ENCODE peak calls at places on chromosome 9, in nine cellular contexts. U is heart left ventricle, Z is IMR-90, O is lung, M is fibroblast of mammary gland, H is spleen, T is tibial artery, L is left ventricle myocardium inferior, K is H1. P is an unnamed sample.
A peak's percentile ranks its signal among the peaks of the same experiment; 100 is the strongest.

GRCh38 chr9:89254773-89255125 is 56.2 kb upstream of the CKS2 start:
- DNase-seq in U (no peak), O (no peak), L (no peak), K (no peak), H (no peak), Z (no peak), T (no peak), M (no peak), P (no peak)

GRCh38 chr9:34869390-34869789 is 88.7 kb upstream of the PHF24 start:
- DNase-seq in U (no peak), L (no peak), T (no peak), Z (peak; percentile 19), M (peak; percentile 51), O (no peak), H (no peak), K (no peak), P (peak; percentile 40)

GRCh38 chr9:98323831-98324135 is 68.3 kb upstream of the TBC1D2 start:
- DNase-seq in M (no peak), U (no peak), Z (no peak), H (no peak), T (no peak), O (no peak), L (no peak), K (no peak), P (no peak)

GRCh38 chr9:133230093-133230492 is 21.0 kb upstream of the OBP2B start:
- DNase-seq in T (no peak), O (no peak), H (no peak), L (no peak), Z (no peak), K (peak; percentile 0), M (no peak), U (no peak), P (no peak)

GRCh38 chr9:114820776-114821501 is 15.1 kb upstream of the TNFSF15 start:
- DNase-seq in K (no peak), O (no peak), L (no peak), M (peak; percentile 31), H (no peak), U (no peak), Z (peak; percentile 58), T (no peak), P (no peak)

GRCh38 chr9:88533951-88534455 is 975 bp upstream of the NXNL2 start:
- DNase-seq in U (no peak), K (peak; percentile 78), L (peak; percentile 35), O (peak; percentile 39), H (peak; percentile 80), M (peak; percentile 28), T (peak; percentile 27), Z (peak; percentile 57), P (no peak)

GRCh38 chr9:97766610-97767009 is 69.5 kb upstream of the XPA start:
- DNase-seq in T (no peak), L (no peak), M (no peak), K (no peak), O (no peak), U (no peak), H (no peak), Z (no peak), P (no peak)

GRCh38 chr9:87063246-87063645 is 115.9 kb upstream of the GAS1 start:
- DNase-seq in T (peak; percentile 43), M (peak; percentile 85), H (no peak), O (no peak), L (no peak), Z (no peak), U (no peak), K (no peak), P (peak; percentile 90)

GRCh38 chr9:81969971-81970370 is 18.6 kb upstream of the SPATA31D1 start:
- DNase-seq in L (no peak), H (no peak), Z (peak; percentile 39), K (no peak), O (no peak), M (peak; percentile 8), T (no peak), U (no peak), P (peak; percentile 61)

GRCh38 chr9:79280691-79281090 is 291.1 kb upstream of the TLE4 start:
- DNase-seq in K (no peak), T (no peak), O (peak; percentile 35), M (no peak), L (no peak), Z (no peak), H (no peak), U (no peak), P (no peak)

GRCh38 chr9:72906810-72907209 is 46.0 kb downstream of the ALDH1A1 start:
- DNase-seq in H (no peak), M (no peak), L (no peak), T (no peak), Z (no peak), U (no peak), K (no peak), O (no peak), P (no peak)

GRCh38 chr9:126720661-126721530 is 83.9 kb upstream of the ZBTB43 start:
- DNase-seq in T (no peak), U (no peak), K (peak; percentile 36), H (no peak), M (no peak), Z (no peak), O (no peak), L (no peak), P (no peak)

GRCh38 chr9:98430535-98430934 is 175.1 kb upstream of the TBC1D2 start:
- DNase-seq in O (peak; percentile 55), Z (peak; percentile 50), U (no peak), H (no peak), K (no peak), T (peak; percentile 36), M (peak; percentile 48), L (no peak), P (peak; percentile 31)

GRCh38 chr9:133600747-133601146 is 8.4 kb downstream of the FAM163B start:
- DNase-seq in H (no peak), U (no peak), L (no peak), M (no peak), K (no peak), T (no peak), Z (no peak), O (no peak), P (no peak)

GRCh38 chr9:121272401-121272948 is 4.5 kb downstream of the GSN start:
- DNase-seq in M (no peak), Z (no peak), T (no peak), O (no peak), H (no peak), U (no peak), L (no peak), K (no peak), P (peak; percentile 12)
- H3K4me3 ChIP-seq in M (no peak overlapping the region), Z (no peak overlapping the region), T (peak overlapping the region; percentile 34), O (no peak overlapping the region), H (no peak overlapping the region), U (no peak overlapping the region), L (peak overlapping the region; percentile 86), K (no peak overlapping the region), P (no peak overlapping the region)

DNA sequence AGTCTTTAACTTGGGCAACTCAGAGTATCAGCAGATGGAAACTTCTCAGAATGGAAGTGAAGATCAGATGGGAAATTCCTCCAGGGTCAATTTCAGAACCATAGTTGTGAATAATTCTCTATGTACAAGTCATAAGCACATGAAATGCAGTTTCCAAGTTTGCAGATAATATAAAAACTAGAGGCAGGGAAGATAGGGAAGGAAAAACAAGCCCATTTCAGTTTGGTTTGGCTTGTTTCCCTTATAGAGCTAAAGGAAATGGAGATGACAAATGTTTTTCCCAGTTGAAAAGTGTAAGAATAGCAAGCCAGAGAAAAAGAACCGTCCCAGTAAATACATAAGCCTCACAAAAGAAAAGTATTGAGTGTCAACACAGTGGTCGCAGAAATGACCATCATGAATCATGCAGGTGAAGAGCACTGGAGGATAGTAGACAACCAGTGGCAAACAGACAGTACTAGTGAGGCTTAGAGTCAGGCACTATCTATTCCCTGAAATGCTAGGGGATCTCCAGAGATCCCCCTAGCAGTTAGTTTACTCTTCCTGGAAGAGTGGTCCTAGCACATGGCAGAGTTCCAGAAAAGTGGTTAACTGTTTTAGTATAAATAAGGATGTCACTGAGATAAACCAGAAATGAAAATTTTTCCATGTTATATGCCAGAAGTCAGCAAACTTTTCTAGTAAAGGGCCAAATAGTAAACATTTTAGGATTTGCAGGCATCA is 245.9 kb downstream of the SAXO1 start:
- DNase-seq in O (no peak), U (no peak), H (no peak), M (peak; percentile 25), L (no peak), K (no peak), Z (peak; percentile 47), T (no peak), P (peak; percentile 92)
- TF ChIP-seq CTCF in O (no peak), U (no peak), H (no peak), M (no peak), L (no peak), K (no peak), Z (no peak), T (no peak), P (no peak)

DNA sequence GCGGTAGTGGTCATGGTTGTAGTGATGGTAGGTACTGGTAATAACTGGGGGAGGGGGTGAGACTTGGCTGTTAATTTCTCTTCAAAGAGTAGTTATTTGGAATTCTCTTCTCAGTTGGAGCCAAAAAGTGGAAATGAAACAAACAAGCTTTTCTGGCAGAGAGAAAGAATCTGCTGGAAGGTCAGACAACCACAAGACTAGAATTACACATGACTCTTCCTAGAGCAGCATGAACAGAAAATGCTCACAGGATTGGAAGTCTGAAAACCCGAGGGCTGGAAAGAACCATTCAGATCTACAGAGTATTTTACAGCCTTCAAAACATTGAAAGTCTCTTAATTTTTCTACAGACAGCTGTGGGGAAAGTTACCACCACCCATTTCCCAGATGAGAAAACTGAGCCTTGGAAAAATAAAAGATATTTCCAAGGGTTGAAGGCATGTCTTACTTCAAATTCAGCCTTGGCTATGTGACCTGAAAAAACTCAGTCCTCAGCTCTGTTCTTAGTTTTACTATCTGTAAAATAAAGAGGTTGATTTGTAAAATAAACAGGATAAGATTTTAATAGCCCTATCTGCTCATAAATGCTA is 42.9 kb upstream of the TRIM32 start:
- DNase-seq in Z (peak; percentile 75), M (peak; percentile 77), K (no peak), U (no peak), T (no peak), L (no peak), O (no peak), H (no peak), P (peak; percentile 78)
- H3K4me3 ChIP-seq in Z (no peak overlapping the region), M (no peak overlapping the region), K (no peak overlapping the region), U (no peak overlapping the region), T (no peak overlapping the region), L (no peak overlapping the region), O (no peak overlapping the region), H (no peak overlapping the region), P (no peak overlapping the region)

GRCh38 chr9:128921881-128922763 is 1.3 kb downstream of the PHYHD1 start:
- DNase-seq in M (peak; percentile 54), O (peak; percentile 70), U (peak; percentile 59), Z (peak; percentile 50), H (no peak), K (peak; percentile 82), L (peak; percentile 58), T (peak; percentile 38), P (peak; percentile 53)
- TF ChIP-seq CTCF in M (no peak), O (no peak), U (no peak), Z (no peak), H (no peak), K (no peak), L (peak; percentile 38), T (no peak), P (peak; percentile 21)

DNA sequence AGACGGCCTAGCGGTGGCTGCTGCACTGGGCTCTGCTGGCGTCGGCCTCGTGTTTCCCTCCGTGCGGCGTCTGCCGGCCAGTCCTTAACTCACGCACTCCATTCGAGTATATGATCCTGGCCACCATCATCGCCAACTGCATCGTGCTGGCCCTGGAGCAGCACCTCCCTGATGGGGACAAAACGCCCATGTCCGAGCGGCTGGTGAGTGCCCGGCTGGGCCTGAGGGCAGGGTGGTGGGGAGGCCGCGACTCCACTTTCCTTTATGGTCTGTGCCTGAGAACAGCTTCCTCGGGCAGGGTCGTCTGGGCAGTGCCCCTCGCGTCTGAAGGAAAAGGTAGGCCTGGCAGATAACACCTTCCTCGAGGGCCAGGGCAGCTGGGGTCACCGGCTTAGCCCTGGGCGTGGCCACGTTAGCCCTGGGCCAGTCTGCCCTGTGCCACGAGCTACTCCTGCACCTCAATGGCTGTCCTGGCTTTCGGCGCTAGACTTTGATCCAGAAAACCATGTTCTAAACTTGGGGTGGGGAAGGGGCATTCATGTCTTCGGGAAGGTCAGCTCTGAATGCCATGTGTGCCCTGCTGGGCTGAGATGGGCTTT is 1.5 kb downstream of the CACNA1B start:
- DNase-seq in U (no peak), Z (no peak), L (no peak), O (no peak), T (no peak), M (no peak), H (no peak), K (no peak), P (no peak)
- H3K4me3 ChIP-seq in U (no peak overlapping the region), Z (no peak overlapping the region), L (no peak overlapping the region), O (no peak overlapping the region), T (peak overlapping the region; percentile 34), M (no peak overlapping the region), H (no peak overlapping the region), K (no peak overlapping the region), P (no peak overlapping the region)

P was measured in fibroblast of the aortic adventitia.